ENCODE peak calls at places on chromosomes 6 and 20, in eight cellular contexts. M is cardiac muscle cell, O is bronchial epithelial cell, B is fibroblast of pulmonary artery, L is GM12865, V is upper lobe of right lung, A is body of pancreas, K is adrenal gland. T is an unnamed sample.

GRCh38 chr6:131966443-131966842 is 15.3 kb upstream of the CCN2 start:
- DNase-seq in M (peak; percentile 65), O (peak; percentile 72), B (no peak), L (no peak), V (no peak), A (no peak), K (no peak), T (no peak)

GRCh38 chr20:36575066-36575743 is 1.8 kb downstream of the TGIF2 start:
- DNase-seq in M (peak; percentile 76), O (no peak), B (peak; percentile 61), L (peak; percentile 51), V (peak; percentile 68), A (peak; percentile 74), K (peak; percentile 75), T (no peak)

GRCh38 chr6:13281630-13282156 is 46.6 kb downstream of the TBC1D7 start:
- DNase-seq in M (no peak), O (no peak), B (no peak), L (no peak), V (no peak), A (no peak), K (no peak), T (no peak)

GRCh38 chr6:54846857-54847721 is 518 bp downstream of the FAM83B start:
- DNase-seq in M (peak; percentile 5), O (peak; percentile 26), B (no peak), L (no peak), V (no peak), A (no peak), K (no peak), T (no peak)

GRCh38 chr6:134063121-134063965 is 10.9 kb upstream of the SLC2A12 start:
- DNase-seq in M (no peak), O (no peak), B (no peak), L (no peak), V (no peak), A (no peak), K (no peak), T (no peak)

GRCh38 chr6:155832596-155832995 is 377.0 kb upstream of the NOX3 start:
- DNase-seq in M (peak; percentile 62), O (peak; percentile 47), B (peak; percentile 85), L (peak; percentile 1), V (no peak), A (no peak), K (no peak), T (no peak)

GRCh38 chr6:159988983-159989454 is 20.1 kb downstream of the IGF2R start:
- DNase-seq in M (peak; percentile 81), O (peak; percentile 54), B (peak; percentile 81), L (no peak), V (no peak), A (no peak), K (no peak), T (no peak)

GRCh38 chr6:145206247-145206907 is 528.9 kb downstream of the EPM2A start:
- DNase-seq in M (peak; percentile 44), O (no peak), B (peak; percentile 49), L (no peak), V (no peak), A (no peak), K (peak; percentile 48), T (no peak)

GRCh38 chr6:164396071-164397047 is 913.0 kb downstream of the C6orf118 start:
- DNase-seq in M (peak; percentile 23), O (no peak), B (no peak), L (no peak), V (no peak), A (no peak), K (no peak), T (peak; percentile 56)

GRCh38 chr6:54971825-54972224 is 125.3 kb downstream of the FAM83B start:
- DNase-seq in M (no peak), O (peak; percentile 82), B (no peak), L (no peak), V (no peak), A (no peak), K (no peak), T (no peak)

GRCh38 chr6:132060591-132060990 is 109.4 kb upstream of the CCN2 start:
- DNase-seq in M (peak; percentile 50), O (peak; percentile 82), B (peak; percentile 65), L (no peak), V (no peak), A (no peak), K (no peak), T (no peak)

GRCh38 chr6:130161627-130162404 is 60.9 kb downstream of the SAMD3 start:
- DNase-seq in M (peak; percentile 55), O (no peak), B (peak; percentile 29), L (peak; percentile 13), V (no peak), A (no peak), K (no peak), T (no peak)

GRCh38 chr6:11767458-11767857 is 11.1 kb downstream of the ADTRP start:
- DNase-seq in M (no peak), O (no peak), B (no peak), L (no peak), V (no peak), A (no peak), K (no peak), T (no peak)
- H3K4me3 ChIP-seq in M (no peak overlapping the region), O (no peak overlapping the region), B (no peak overlapping the region), L (no peak overlapping the region), V (no peak overlapping the region), A (no peak overlapping the region), K (no peak overlapping the region), T (no peak overlapping the region)

DNA sequence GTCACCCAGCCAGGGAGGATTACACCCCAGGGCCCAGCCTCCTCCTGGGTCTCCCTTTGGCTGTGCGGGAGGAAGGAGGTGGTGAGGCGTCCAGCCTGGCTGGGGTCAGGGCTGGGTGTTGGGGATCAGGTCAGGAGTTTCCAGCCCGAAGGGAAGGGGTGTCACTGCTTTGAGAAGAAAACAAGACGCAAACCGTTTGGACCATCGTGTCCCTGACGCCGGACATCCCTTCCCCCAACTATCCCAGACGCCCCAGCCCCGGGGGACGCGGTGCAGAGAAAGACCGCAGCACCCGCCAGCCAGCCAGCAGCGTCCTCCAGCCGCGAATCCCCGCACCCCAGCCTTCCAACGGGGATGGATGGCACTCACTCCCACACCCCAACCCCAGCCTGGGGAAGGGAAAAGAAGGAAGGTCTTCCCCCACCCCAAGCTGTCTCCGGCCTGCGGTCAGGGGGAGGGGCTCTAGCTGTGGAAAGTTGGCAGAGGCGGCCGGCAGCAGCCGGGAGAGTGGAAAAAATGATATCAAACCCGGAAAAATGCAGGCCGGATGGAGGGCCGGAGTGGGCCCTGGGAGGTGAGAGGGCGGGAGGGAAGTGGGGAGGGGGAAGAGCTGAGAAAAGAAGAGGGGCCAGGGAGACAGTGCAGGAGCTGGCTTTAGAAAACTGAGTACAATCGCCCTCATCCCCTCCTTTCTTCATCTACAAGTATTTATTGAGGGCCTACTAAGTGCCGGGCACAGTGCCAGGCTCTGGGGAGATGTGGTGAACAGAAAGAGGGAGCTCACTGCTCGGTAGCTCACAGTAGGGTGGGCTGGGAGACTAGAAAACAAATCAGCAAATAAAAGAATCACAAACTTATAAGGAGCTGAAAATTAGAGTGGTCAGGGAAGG is 10.6 kb downstream of the REM1 start:
- DNase-seq in M (peak; percentile 96), O (no peak), B (peak; percentile 86), L (no peak), V (peak; percentile 69), A (peak; percentile 34), K (peak; percentile 42), T (no peak)
- H3K4me3 ChIP-seq in M (no peak overlapping the region), O (no peak overlapping the region), B (peak overlapping the region; percentile 28), L (no peak overlapping the region), V (peak overlapping the region; percentile 16), A (no peak overlapping the region), K (no peak overlapping the region), T (no peak overlapping the region)

DNA sequence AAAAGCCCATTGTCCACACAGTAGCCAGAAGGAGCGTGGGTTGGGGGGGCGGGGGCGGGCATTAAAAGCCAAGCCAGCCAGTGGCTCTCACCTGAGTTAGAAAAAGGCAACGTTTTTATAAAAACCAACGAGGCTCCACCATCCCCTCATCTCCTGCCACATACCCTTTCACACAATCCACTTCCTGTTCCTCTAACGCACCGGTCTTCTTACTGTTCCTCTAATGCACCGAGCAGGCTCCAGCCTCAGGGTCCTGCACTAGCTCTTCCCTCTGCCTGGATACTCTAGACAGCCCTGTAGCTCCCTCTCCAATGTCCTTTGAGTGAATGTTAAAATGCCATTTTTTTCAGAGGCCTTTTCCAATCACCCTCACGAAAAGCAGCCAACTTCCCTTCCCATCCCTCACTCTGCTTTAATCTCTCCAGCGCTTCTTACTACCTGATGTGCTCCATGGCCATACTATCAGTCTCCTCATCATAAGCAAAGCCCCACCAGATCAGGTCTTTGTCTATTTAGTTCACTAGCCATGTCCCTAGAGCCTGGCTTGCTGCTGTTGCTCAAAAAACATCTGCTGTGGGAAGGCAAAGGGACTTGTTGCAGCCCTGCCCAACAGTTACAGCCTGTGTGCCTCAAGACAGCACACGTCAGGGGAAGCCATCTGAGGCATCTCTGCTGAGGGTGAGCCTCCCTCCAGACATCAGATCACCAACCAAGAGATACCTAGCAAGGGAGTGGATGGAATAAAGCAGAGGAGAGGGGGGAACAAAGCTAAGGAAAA is 4.0 kb downstream of the FKBP1A start:
- DNase-seq in M (no peak), O (no peak), B (no peak), L (no peak), V (no peak), A (no peak), K (no peak), T (no peak)
- H3K4me3 ChIP-seq in M (no peak overlapping the region), O (no peak overlapping the region), B (peak overlapping the region; percentile 25), L (no peak overlapping the region), V (peak overlapping the region; percentile 85), A (no peak overlapping the region), K (no peak overlapping the region), T (peak overlapping the region; percentile 82)

GRCh38 chr6:10416516-10416862 is 1.6 kb upstream of the TFAP2A start:
- DNase-seq in M (no peak), O (no peak), B (no peak), L (no peak), V (no peak), A (no peak), K (no peak), T (no peak)

GRCh38 chr6:10413850-10414765 is 766 bp downstream of the TFAP2A start:
- DNase-seq in M (no peak), O (peak; percentile 72), B (peak; percentile 32), L (no peak), V (no peak), A (no peak), K (no peak), T (no peak)

GRCh38 chr6:10412948-10413849 is 1.7 kb downstream of the TFAP2A start:
- DNase-seq in M (no peak), O (peak; percentile 72), B (no peak), L (peak; percentile 50), V (peak; percentile 77), A (peak; percentile 72), K (no peak), T (no peak)

GRCh38 chr6:10415593-10416480 is 963 bp upstream of the TFAP2A start:
- DNase-seq in M (no peak), O (no peak), B (no peak), L (no peak), V (no peak), A (no peak), K (no peak), T (no peak)

DNA sequence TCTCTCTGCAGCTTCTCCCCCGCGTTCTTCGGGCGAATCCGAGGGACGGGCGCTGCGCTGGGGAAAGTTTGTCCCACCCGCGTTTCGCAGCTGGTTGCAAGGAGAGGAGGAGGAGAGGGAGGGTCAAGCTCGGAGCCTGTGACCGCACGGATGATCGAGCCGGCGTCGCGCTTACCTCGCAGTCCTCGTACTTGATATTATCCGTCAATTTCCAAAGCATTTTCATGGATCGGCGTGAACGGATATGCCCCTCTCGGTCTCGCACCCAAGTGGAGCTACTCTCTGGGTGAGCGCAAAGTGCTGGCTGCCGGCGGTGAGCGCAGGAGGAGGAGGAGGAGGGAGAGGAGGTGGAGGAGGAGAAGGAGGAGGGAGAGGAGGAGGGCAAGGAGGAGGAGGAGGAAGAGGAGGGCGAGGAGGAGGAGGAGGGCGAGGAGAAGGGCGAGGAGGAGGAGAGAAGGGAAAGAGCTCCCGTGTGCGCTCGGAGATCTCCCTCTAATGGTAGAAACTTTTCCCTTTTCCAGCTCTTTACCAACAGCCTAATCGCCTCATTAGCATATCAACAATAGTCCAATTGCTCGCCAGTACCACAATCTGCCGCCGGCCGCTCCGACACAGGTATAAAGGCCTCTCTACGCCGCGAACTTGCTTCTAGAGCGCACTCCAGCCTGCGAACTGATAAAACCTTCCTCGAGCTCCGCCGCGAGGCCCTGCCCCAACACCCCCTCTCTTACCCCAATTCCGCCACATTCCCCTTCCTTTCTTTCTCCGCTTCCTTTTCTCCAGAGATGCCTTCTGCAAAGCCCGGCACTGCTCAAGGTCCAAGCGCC is at the start of gene TFAP2A:
- DNase-seq in M (peak; percentile 42), O (peak; percentile 87), B (peak; percentile 59), L (no peak), V (no peak), A (no peak), K (no peak), T (no peak)
- H3K4me3 ChIP-seq in M (no peak within 1 kb of the TSS), O (peak within 1 kb of the TSS; percentile 61), B (peak within 1 kb of the TSS; percentile 72), L (peak within 1 kb of the TSS; percentile 63), V (no peak within 1 kb of the TSS), A (no peak within 1 kb of the TSS), K (no peak within 1 kb of the TSS), T (peak within 1 kb of the TSS; percentile 34)